ENCODE peak calls at places on chromosome 17, in four cellular contexts. G, R, I and O are unnamed samples.

GRCh38 chr17:49384962-49385361 is 22.9 kb upstream of the ZNF652 start:
- DNase-seq in G (no peak), R (no peak), I (no peak), O (peak)

GRCh38 chr17:63961355-63962207 is 11.1 kb downstream of the SCN4A start:
- DNase-seq in G (peak), R (peak), I (peak), O (peak)

GRCh38 chr17:8742274-8742673 is 2.4 kb downstream of the CCDC42 start:
- DNase-seq in G (no peak), R (no peak), I (no peak), O (no peak)

GRCh38 chr17:8151120-8151640 is 1.0 kb downstream of the PER1 start:
- DNase-seq in G (no peak), R (peak), I (peak), O (peak)

GRCh38 chr17:71933306-71933705 is 187.5 kb upstream of the SOX9 start:
- DNase-seq in G (no peak), R (no peak), I (no peak), O (no peak)

GRCh38 chr17:40542562-40543411 is 22.5 kb downstream of the CCR7 start:
- DNase-seq in G (peak), R (no peak), I (peak), O (peak)

GRCh38 chr17:10775740-10776333 is 28.1 kb downstream of the TMEM238L start:
- DNase-seq in G (no peak), R (no peak), I (no peak), O (no peak)

GRCh38 chr17:20191066-20191465 is 181.9 kb downstream of the SPECC1 start:
- DNase-seq in G (peak), R (peak), I (no peak), O (no peak)

GRCh38 chr17:37671813-37672544 is 28.7 kb upstream of the DDX52 start:
- DNase-seq in G (peak), R (peak), I (no peak), O (no peak)

GRCh38 chr17:60526726-60527125 is 684 bp upstream of the APPBP2 start:
- DNase-seq in G (no peak), R (no peak), I (no peak), O (peak)

GRCh38 chr17:37147301-37147812 is 198.6 kb downstream of the AATF start:
- DNase-seq in G (no peak), R (peak), I (no peak), O (no peak)

GRCh38 chr17:64095144-64095882 is 34.6 kb downstream of the ERN1 start:
- DNase-seq in G (peak), R (peak), I (peak), O (peak)

GRCh38 chr17:57603978-57604377 is 141.1 kb downstream of the CCDC182 start:
- DNase-seq in G (no peak), R (no peak), I (peak), O (no peak)

GRCh38 chr17:34665150-34665802 is 85.9 kb downstream of the TMEM132E start:
- DNase-seq in G (no peak), R (no peak), I (no peak), O (no peak)

GRCh38 chr17:4950075-4950756 is 703 bp upstream of the ENO3 start:
- DNase-seq in G (no peak), R (peak), I (peak), O (peak)

GRCh38 chr17:50267074-50267841 is 7.0 kb upstream of the TMEM92 start:
- DNase-seq in G (no peak), R (no peak), I (no peak), O (no peak)

GRCh38 chr17:68205251-68205807 is 42.5 kb upstream of the AMZ2 start:
- DNase-seq in G (peak), R (peak), I (peak), O (peak)

GRCh38 chr17:64780096-64781012 is 118.2 kb upstream of the SMURF2 start:
- DNase-seq in G (peak), R (peak), I (peak), O (no peak)

GRCh38 chr17:80416940-80417293 is 1.9 kb downstream of the ENDOV start:
- DNase-seq in G (no peak), R (no peak), I (no peak), O (no peak)

GRCh38 chr17:628089-628488 is 86.5 kb downstream of the VPS53 start:
- DNase-seq in G (no peak), R (no peak), I (no peak), O (no peak)

GRCh38 chr17:76588182-76588581 is 2.5 kb upstream of the ST6GALNAC2 start:
- DNase-seq in G (no peak), R (no peak), I (no peak), O (no peak)

GRCh38 chr17:879546-879945 is 97.4 kb downstream of the MRM3 start:
- DNase-seq in G (peak), R (peak), I (peak), O (no peak)

GRCh38 chr17:30271102-30271501 is 20.6 kb downstream of the BLMH start:
- DNase-seq in G (no peak), R (no peak), I (no peak), O (no peak)
- H3K27ac ChIP-seq in G (no peak), R (no peak), I (no peak), O (no peak)

GRCh38 chr17:21213005-21213404 is 956 bp downstream of the TMEM11 start:
- DNase-seq in G (no peak), R (no peak), I (no peak), O (no peak)
- H3K27ac ChIP-seq in G (peak), R (peak), I (peak), O (peak)

DNA sequence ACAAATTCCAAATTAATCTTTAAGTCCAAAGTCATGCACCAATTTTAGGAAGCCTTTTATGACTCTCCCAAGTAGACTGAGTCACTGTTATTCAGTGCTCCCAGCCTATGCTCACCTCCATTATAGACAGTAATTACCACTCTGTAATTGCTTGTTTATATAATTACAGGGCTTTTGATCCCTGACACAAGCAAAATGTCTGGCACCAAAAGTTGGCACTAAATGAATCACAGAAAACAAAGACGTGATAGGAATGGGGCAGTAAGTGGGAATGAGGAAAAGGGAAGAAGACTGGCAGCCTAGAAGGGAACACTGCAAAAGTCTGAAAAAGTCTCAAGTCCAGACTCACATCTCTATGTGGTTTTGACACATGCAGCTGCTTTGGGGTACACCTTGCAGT is 94.1 kb downstream of the SLC39A11 start:
- DNase-seq in G (no peak), R (no peak), I (no peak), O (no peak)
- H3K27ac ChIP-seq in G (no peak), R (no peak), I (no peak), O (no peak)

DNA sequence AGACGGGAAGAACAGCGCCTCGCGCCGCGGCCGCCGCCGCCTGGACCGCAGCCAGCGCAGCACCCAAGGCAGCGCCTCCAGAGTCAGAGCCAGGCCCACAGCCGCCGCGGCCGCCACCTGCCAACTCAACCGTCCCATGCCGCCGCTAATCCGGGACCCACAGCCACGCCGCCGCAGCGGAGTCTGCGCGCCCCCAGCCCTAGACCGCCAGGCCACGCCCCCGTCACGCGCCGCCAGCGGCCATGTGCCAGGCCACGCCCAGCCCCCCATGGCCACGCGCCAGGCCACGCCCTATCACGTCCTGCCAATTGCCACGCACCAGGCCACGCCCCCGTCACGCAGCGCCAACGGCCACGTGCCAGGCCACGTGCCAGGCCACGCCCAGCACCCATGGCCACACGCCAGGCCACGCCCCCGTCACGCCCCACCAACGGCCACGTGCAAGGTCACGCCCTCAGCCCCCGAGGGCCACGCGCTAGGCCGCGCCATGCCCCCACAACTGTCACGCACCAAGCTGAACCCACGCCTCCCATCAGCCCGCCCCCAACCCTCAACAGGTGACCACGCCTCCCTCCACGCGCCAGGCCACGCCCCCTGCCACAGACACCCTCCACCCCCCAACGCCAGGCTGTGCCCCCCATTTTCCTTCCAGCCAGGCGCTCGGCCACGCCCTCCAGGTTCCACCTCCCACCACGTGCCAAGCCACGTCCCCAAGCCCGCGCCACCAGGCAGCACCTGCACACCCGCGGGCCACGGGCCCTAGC is at the start of gene PLD6:
- DNase-seq in G (peak), R (peak), I (peak), O (peak)
- H3K27ac ChIP-seq in G (peak), R (peak), I (peak), O (peak)

DNA sequence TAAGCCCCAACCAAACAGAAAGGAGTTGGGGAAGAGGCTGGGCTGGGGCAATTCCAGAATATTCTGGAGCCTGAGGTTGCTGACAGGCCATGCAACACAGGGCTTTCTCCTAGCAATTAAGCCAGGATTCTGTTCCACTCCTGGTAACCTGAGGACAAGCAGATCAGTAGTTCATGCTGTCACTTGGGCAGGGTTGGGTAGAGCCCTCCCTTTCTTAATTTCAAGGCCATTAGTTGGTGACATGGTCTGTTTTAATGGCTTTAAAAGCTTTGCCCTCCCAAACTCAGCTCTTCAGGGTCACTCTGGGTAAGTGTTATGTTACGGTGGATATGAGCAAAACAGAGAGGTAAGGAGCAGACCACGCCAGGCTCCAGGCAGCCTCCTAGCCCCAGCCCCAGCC is 27.7 kb downstream of the CEP295NL start:
- DNase-seq in G (no peak), R (no peak), I (no peak), O (no peak)
- H3K27ac ChIP-seq in G (peak), R (peak), I (peak), O (peak)

DNA sequence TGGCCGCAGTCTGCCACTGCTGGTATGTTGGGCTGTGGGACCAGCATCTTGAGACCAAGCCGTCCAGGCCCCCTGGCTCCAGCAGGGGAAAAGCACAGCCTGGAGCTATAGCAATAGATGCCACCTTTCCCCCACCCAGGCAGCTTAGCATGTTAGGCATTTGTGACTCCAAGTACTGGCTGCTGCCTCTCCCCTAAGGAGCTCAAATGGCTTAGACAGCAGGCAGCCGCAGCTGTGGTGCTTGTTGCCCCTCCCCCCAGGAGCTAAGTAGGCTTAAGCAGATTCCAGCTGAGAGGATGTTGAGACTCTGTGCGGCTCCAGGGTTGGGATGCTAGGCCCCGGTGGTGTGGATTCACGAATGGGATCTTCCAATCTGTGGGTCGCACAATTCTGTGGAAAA is 88.8 kb upstream of the ANKFN1 start:
- DNase-seq in G (no peak), R (no peak), I (no peak), O (peak)
- H3K27ac ChIP-seq in G (no peak), R (no peak), I (no peak), O (no peak)

GRCh38 chr17:39328815-39329214 is 72.6 kb downstream of the FBXL20 start:
- DNase-seq in G (no peak), R (no peak), I (no peak), O (no peak)

GRCh38 chr17:39327109-39327508 is 74.3 kb downstream of the FBXL20 start:
- DNase-seq in G (no peak), R (no peak), I (no peak), O (no peak)

DNA sequence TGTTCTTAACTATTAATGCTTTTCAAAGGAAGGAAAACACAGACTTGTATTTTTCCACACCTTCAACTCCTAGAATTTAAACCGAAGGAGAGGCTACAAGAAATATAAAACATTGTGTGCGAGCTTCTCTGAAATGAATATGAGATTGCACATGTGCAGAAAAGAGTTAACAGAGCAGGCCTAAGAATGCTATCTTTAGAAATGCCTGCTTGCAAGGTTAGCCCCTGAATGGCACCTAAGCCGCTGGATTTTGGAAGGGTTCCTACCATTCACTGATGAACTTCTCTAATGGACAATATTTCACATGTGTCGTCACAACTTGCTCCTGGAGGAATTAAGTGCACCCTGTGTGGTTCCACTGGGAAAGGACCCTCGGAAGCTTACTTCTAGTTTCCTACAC is 69.3 kb downstream of the FBXL20 start:
- DNase-seq in G (no peak), R (no peak), I (no peak), O (no peak)
- H3K27ac ChIP-seq in G (no peak), R (no peak), I (no peak), O (no peak)

GRCh38 chr17:74864297-74864865 is 4.7 kb upstream of the GRIN2C start:
- DNase-seq in G (no peak), R (no peak), I (no peak), O (no peak)
- H3K27ac ChIP-seq in G (no peak), R (no peak), I (no peak), O (no peak)